ENCODE peak calls at places on chromosomes 7 and 10, in four cellular contexts. Z is Caco-2, C is uterus, I is adrenal gland. L is an unnamed sample. For H3K9me3, the result is how much of the 10 kb centered on the place peaks cover.

GRCh38 chr7:130886438-130887135 is 152.6 kb upstream of the KLF14 start:
- DNase-seq in Z (no peak), C (no peak), I (no peak), L (no peak)

GRCh38 chr7:33108931-33109757 is at the start of gene RP9:
- DNase-seq in Z (peak), C (peak), I (peak), L (peak)

GRCh38 chr10:132799856-132800255 is 13.9 kb upstream of the NKX6-2 start:
- DNase-seq in Z (no peak), C (no peak), I (no peak), L (no peak)

GRCh38 chr7:42611529-42611928 is 300.3 kb downstream of the C7orf25 start:
- DNase-seq in Z (no peak), C (no peak), I (no peak), L (no peak)

GRCh38 chr7:51620690-51621089 is 304.1 kb upstream of the COBL start:
- DNase-seq in Z (peak), C (no peak), I (no peak), L (no peak)

GRCh38 chr10:110547139-110547761 is 20.2 kb upstream of the SMC3 start:
- DNase-seq in Z (no peak), C (no peak), I (no peak), L (no peak)

GRCh38 chr10:91694170-91694794 is 61.4 kb upstream of the PPP1R3C start:
- DNase-seq in Z (no peak), C (no peak), I (peak), L (no peak)

GRCh38 chr7:33043875-33044718 is 18.5 kb downstream of the NT5C3A start:
- DNase-seq in Z (peak), C (no peak), I (no peak), L (no peak)

GRCh38 chr7:158695726-158696452 is 8.7 kb downstream of the NCAPG2 start:
- DNase-seq in Z (no peak), C (peak), I (peak), L (peak)

GRCh38 chr10:45470098-45471012 is 96.3 kb downstream of the ALOX5 start:
- DNase-seq in Z (no peak), C (no peak), I (no peak), L (no peak)

GRCh38 chr10:26858707-26859034 is 2.1 kb downstream of the ABI1 start:
- DNase-seq in Z (no peak), C (no peak), I (no peak), L (no peak)

GRCh38 chr7:98464558-98464940 is 63.7 kb upstream of the BAIAP2L1 start:
- DNase-seq in Z (no peak), C (no peak), I (no peak), L (no peak)

GRCh38 chr7:46681865-46682503 is 760.9 kb upstream of the IGFBP3 start:
- DNase-seq in Z (no peak), C (peak), I (no peak), L (no peak)

GRCh38 chr10:35822316-35822715 is 180.2 kb upstream of the FZD8 start:
- DNase-seq in Z (peak), C (peak), I (peak), L (no peak)

GRCh38 chr10:52387744-52388143 is 73.7 kb downstream of the DKK1 start:
- DNase-seq in Z (no peak), C (no peak), I (no peak), L (no peak)

GRCh38 chr7:66591801-66592596 is 36.7 kb upstream of the KCTD7 start:
- DNase-seq in Z (peak), C (peak), I (peak), L (peak)

GRCh38 chr7:36109013-36109627 is 43.9 kb upstream of the EEPD1 start:
- DNase-seq in Z (no peak), C (no peak), I (no peak), L (no peak)

GRCh38 chr7:159094919-159095915 is 49.5 kb downstream of the VIPR2 start:
- DNase-seq in Z (no peak), C (no peak), I (no peak), L (no peak)

GRCh38 chr7:33554046-33554445 is 351.3 kb upstream of the BMPER start:
- DNase-seq in Z (no peak), C (no peak), I (no peak), L (no peak)

GRCh38 chr7:155979994-155980393 is 167.7 kb upstream of the SHH start:
- DNase-seq in Z (peak), C (no peak), I (no peak), L (no peak)

GRCh38 chr7:22782616-22783232 is 39.9 kb downstream of the TOMM7 start:
- DNase-seq in Z (peak), C (peak), I (peak), L (peak)

GRCh38 chr7:90222811-90223725 is 11.5 kb downstream of the STEAP2 start:
- DNase-seq in Z (no peak), C (peak), I (no peak), L (no peak)

GRCh38 chr7:158572000-158572828 is 15.4 kb downstream of the PTPRN2 start:
- DNase-seq in Z (no peak), C (no peak), I (peak), L (no peak)

GRCh38 chr7:28075674-28076358 is 104.8 kb downstream of the JAZF1 start:
- DNase-seq in Z (no peak), C (no peak), I (no peak), L (no peak)

GRCh38 chr7:143511593-143512047 is 33.9 kb downstream of the TAS2R41 start:
- DNase-seq in Z (no peak), C (no peak), I (no peak), L (no peak)

GRCh38 chr7:1544896-1545416 is 11.0 kb downstream of the TMEM184A start:
- DNase-seq in Z (peak), C (no peak), I (peak), L (no peak)

GRCh38 chr7:138258194-138258554 is 181.9 kb downstream of the AKR1D1 start:
- DNase-seq in Z (no peak), C (no peak), I (peak), L (no peak)

GRCh38 chr7:79997345-79997744 is 137.3 kb upstream of the GNAI1 start:
- DNase-seq in Z (no peak), C (no peak), I (no peak), L (no peak)

GRCh38 chr7:31748084-31748483 is 61.1 kb downstream of the PPP1R17 start:
- DNase-seq in Z (no peak), C (no peak), I (no peak), L (no peak)

GRCh38 chr7:7156663-7157062 is 25.7 kb upstream of the C1GALT1 start:
- DNase-seq in Z (no peak), C (no peak), I (no peak), L (no peak)

GRCh38 chr7:18402488-18403183 is 92.9 kb upstream of the HDAC9 start:
- DNase-seq in Z (no peak), C (no peak), I (no peak), L (no peak)

GRCh38 chr7:121429803-121430202 is 33.7 kb upstream of the FAM3C start:
- DNase-seq in Z (no peak), C (no peak), I (no peak), L (no peak)

GRCh38 chr10:119461380-119461779 is 81.1 kb downstream of the RGS10 start:
- DNase-seq in Z (no peak), C (no peak), I (no peak), L (no peak)

GRCh38 chr10:132939957-132940790 is 2.2 kb downstream of the CFAP46 start:
- DNase-seq in Z (peak), C (no peak), I (peak), L (no peak)

GRCh38 chr7:48074231-48074654 is 14.8 kb upstream of the UPP1 start:
- DNase-seq in Z (no peak), C (no peak), I (no peak), L (no peak)

DNA sequence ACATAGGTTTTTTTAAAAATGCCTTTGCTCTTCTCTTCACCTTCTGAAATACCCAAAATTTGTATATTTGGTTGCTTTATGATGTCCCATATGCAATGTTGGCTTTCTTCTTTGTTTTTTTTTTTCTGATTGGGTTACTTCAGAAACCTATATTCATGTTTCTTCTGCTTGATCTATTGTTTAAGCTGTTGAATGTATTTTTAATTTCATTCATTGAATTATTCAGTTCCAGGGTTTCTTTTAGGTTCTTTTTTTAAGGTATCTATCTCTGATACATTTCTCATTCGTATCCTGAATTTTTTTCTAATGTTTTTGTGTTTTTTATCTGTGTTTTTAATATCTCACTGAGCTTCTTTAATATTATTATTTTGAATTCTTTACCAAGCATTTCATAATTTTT is 221.0 kb upstream of the MTPN start:
- DNase-seq in Z (no peak), C (no peak), I (no peak), L (no peak)
- H3K9me3 ChIP-seq in Z (under half), C (under half), I (under half), L (under half)

GRCh38 chr10:50629495-50630122 is 5.9 kb upstream of the SGMS1 start:
- DNase-seq in Z (no peak), C (no peak), I (no peak), L (no peak)
- H3K9me3 ChIP-seq in Z (under half), C (under half), I (under half), L (under half)

DNA sequence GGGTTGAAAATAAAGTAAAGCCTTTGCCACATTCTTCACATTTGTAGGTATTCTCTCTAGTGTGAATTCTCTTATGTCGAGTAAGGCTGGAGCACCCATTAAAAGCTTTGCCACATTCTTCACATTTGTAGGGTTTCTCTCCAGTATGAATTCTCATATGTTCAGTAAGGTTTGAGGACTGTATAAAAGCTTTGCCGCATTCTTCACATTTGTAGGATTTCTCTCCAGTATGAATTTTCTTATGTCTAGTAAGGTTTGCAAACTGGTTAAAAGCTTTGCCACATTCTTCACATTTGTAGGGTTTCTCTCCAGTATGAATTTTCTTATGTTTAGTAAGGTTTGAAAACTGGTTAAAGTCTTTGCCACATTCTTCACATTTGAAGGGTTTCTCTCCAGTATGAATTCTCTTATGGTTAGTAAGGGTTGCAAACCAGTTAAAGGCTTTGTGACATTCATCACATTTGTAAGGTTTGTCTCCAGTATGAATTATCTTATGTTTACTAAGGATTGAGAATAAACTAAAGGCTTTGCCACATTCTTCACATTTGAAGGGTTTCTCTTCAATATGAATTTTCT is 41.4 kb downstream of the ZNF680 start:
- DNase-seq in Z (no peak), C (no peak), I (no peak), L (no peak)
- H3K9me3 ChIP-seq in Z (half or more), C (half or more), I (half or more), L (under half)

GRCh38 chr7:87328281-87328680 is 17.2 kb upstream of the CROT start:
- DNase-seq in Z (no peak), C (no peak), I (no peak), L (no peak)
- H3K9me3 ChIP-seq in Z (under half), C (under half), I (under half), L (under half)

GRCh38 chr10:37703833-37704382 is 153.5 kb downstream of the ZNF248 start:
- DNase-seq in Z (no peak), C (no peak), I (no peak), L (no peak)

GRCh38 chr10:37701781-37702493 is 155.5 kb downstream of the ZNF248 start:
- DNase-seq in Z (no peak), C (no peak), I (no peak), L (no peak)

GRCh38 chr10:37704566-37704965 is 152.8 kb downstream of the ZNF248 start:
- DNase-seq in Z (no peak), C (no peak), I (no peak), L (no peak)

GRCh38 chr10:37703074-37703473 is 154.3 kb downstream of the ZNF248 start:
- DNase-seq in Z (no peak), C (no peak), I (no peak), L (no peak)

DNA sequence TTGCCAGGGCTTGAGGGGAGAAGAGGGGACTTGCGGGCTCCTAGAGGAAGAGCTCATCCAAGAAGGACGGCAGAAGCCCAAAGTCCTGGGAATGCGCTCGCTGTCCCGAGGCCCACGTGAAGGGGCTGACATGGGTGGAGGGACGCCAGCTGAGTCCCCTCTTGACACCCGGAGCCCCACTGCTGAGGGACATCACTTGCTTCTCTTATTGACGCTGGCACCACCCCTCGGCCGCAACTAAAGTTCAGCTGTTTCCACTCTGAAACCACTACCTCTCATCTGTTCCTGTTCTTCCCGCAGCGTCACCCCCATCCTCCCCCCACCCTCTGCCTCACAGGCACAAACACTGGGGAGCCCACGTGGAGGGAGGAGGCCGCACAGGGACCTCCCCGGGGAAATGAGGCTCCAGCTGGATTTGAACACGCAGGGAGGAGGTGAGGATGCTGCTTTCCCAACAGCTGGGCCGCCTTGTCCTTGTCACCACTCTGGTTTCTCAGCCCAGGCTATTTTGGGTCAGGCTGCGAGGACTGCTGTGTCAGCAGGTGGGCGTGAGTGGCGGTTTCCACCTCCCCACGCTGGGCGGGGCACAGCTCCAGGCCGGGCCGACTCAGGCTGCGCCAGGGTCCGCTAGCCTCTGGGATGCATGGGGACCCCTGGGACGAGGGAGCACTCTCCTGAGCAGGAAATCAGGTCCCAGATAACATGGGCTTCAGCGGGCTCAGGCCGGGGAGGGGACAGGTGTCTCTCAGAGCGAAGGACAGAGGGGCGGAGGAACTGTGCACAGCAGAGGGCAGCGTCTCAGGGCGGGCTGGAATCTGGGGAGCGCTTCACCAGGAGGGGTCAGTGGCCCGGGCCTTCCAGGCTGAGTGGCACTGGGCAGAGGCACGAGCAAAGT is 156.3 kb downstream of the ZNF248 start:
- DNase-seq in Z (no peak), C (no peak), I (no peak), L (no peak)
- H3K9me3 ChIP-seq in Z (under half), C (under half), I (under half), L (under half)